ENCODE peak calls at places on chromosome 21, in seven cellular contexts. One of them, this sample, is unnamed.

GRCh38 chr21:42799516-42799915 is 79.8 kb downstream of the WDR4 start:
- DNase-seq in stimulated activated CD4-positive, alpha-beta T cell treated with anti-CD3 and anti-CD28 coated beads, Interleukin-4, amount 100 ng/mL, for 1 hour: no peak
- DNase-seq in skeletal muscle cell: no peak
- DNase-seq in memory B cell: no peak
- DNase-seq in NT2/D1: no peak
- DNase-seq in 8988T: no peak
- DNase-seq in BE2C: no peak
- DNase-seq in this sample: no peak

GRCh38 chr21:35291963-35292627 is 243.0 kb upstream of the RUNX1 start:
- DNase-seq in BE2C: no peak
- DNase-seq in NT2/D1: no peak
- DNase-seq in 8988T: no peak
- DNase-seq in skeletal muscle cell: peak; percentile 43
- DNase-seq in memory B cell: no peak
- DNase-seq in stimulated activated CD4-positive, alpha-beta T cell treated with anti-CD3 and anti-CD28 coated beads, Interleukin-4, amount 100 ng/mL, for 1 hour: no peak
- DNase-seq in this sample: no peak

GRCh38 chr21:43321111-43321510 is 105.8 kb downstream of the SIK1 start:
- DNase-seq in BE2C: no peak
- DNase-seq in stimulated activated CD4-positive, alpha-beta T cell treated with anti-CD3 and anti-CD28 coated beads, Interleukin-4, amount 100 ng/mL, for 1 hour: no peak
- DNase-seq in NT2/D1: no peak
- DNase-seq in 8988T: no peak
- DNase-seq in memory B cell: no peak
- DNase-seq in skeletal muscle cell: no peak
- DNase-seq in this sample: no peak

GRCh38 chr21:17444828-17445227 is 68.0 kb upstream of the CXADR start:
- DNase-seq in NT2/D1: no peak
- DNase-seq in memory B cell: no peak
- DNase-seq in 8988T: no peak
- DNase-seq in skeletal muscle cell: no peak
- DNase-seq in stimulated activated CD4-positive, alpha-beta T cell treated with anti-CD3 and anti-CD28 coated beads, Interleukin-4, amount 100 ng/mL, for 1 hour: no peak
- DNase-seq in BE2C: no peak
- DNase-seq in this sample: no peak

GRCh38 chr21:37207441-37208009 is 59.6 kb downstream of the VPS26C start:
- DNase-seq in skeletal muscle cell: no peak
- DNase-seq in stimulated activated CD4-positive, alpha-beta T cell treated with anti-CD3 and anti-CD28 coated beads, Interleukin-4, amount 100 ng/mL, for 1 hour: no peak
- DNase-seq in memory B cell: no peak
- DNase-seq in BE2C: peak; percentile 50
- DNase-seq in NT2/D1: no peak
- DNase-seq in 8988T: no peak
- DNase-seq in this sample: peak; percentile 50

GRCh38 chr21:36075171-36075570 is 5.3 kb downstream of the CBR1 start:
- DNase-seq in NT2/D1: no peak
- DNase-seq in memory B cell: no peak
- DNase-seq in skeletal muscle cell: no peak
- DNase-seq in 8988T: no peak
- DNase-seq in BE2C: no peak
- DNase-seq in stimulated activated CD4-positive, alpha-beta T cell treated with anti-CD3 and anti-CD28 coated beads, Interleukin-4, amount 100 ng/mL, for 1 hour: no peak
- DNase-seq in this sample: no peak

GRCh38 chr21:40829308-40829707 is 17.6 kb downstream of the DSCAM start:
- DNase-seq in skeletal muscle cell: no peak
- DNase-seq in 8988T: no peak
- DNase-seq in NT2/D1: no peak
- DNase-seq in BE2C: no peak
- DNase-seq in stimulated activated CD4-positive, alpha-beta T cell treated with anti-CD3 and anti-CD28 coated beads, Interleukin-4, amount 100 ng/mL, for 1 hour: no peak
- DNase-seq in memory B cell: no peak
- DNase-seq in this sample: no peak

GRCh38 chr21:41957991-41958766 is 4.4 kb upstream of the C2CD2 start:
- DNase-seq in 8988T: peak; percentile 63
- DNase-seq in BE2C: peak; percentile 73
- DNase-seq in NT2/D1: no peak
- DNase-seq in skeletal muscle cell: peak; percentile 91
- DNase-seq in memory B cell: no peak
- DNase-seq in stimulated activated CD4-positive, alpha-beta T cell treated with anti-CD3 and anti-CD28 coated beads, Interleukin-4, amount 100 ng/mL, for 1 hour: no peak
- DNase-seq in this sample: no peak

GRCh38 chr21:43345746-43346409 is 81.1 kb downstream of the SIK1 start:
- DNase-seq in BE2C: no peak
- DNase-seq in memory B cell: no peak
- DNase-seq in 8988T: no peak
- DNase-seq in skeletal muscle cell: peak; percentile 78
- DNase-seq in stimulated activated CD4-positive, alpha-beta T cell treated with anti-CD3 and anti-CD28 coated beads, Interleukin-4, amount 100 ng/mL, for 1 hour: no peak
- DNase-seq in NT2/D1: no peak
- DNase-seq in this sample: peak; percentile 19

GRCh38 chr21:43775795-43776430 is at the start of gene CSTB:
- DNase-seq in 8988T: peak; percentile 66
- DNase-seq in skeletal muscle cell: no peak
- DNase-seq in memory B cell: peak; percentile 66
- DNase-seq in stimulated activated CD4-positive, alpha-beta T cell treated with anti-CD3 and anti-CD28 coated beads, Interleukin-4, amount 100 ng/mL, for 1 hour: peak; percentile 83
- DNase-seq in BE2C: peak; percentile 94
- DNase-seq in NT2/D1: peak; percentile 70
- DNase-seq in this sample: peak; percentile 57

GRCh38 chr21:42441963-42442362 is 38.3 kb downstream of the UBASH3A start:
- DNase-seq in NT2/D1: no peak
- DNase-seq in skeletal muscle cell: no peak
- DNase-seq in stimulated activated CD4-positive, alpha-beta T cell treated with anti-CD3 and anti-CD28 coated beads, Interleukin-4, amount 100 ng/mL, for 1 hour: no peak
- DNase-seq in BE2C: no peak
- DNase-seq in 8988T: no peak
- DNase-seq in memory B cell: no peak
- DNase-seq in this sample: no peak

GRCh38 chr21:37700641-37701202 is 215.5 kb downstream of the KCNJ6 start:
- DNase-seq in NT2/D1: peak; percentile 92
- DNase-seq in memory B cell: no peak
- DNase-seq in BE2C: peak; percentile 87
- DNase-seq in skeletal muscle cell: peak; percentile 51
- DNase-seq in stimulated activated CD4-positive, alpha-beta T cell treated with anti-CD3 and anti-CD28 coated beads, Interleukin-4, amount 100 ng/mL, for 1 hour: no peak
- DNase-seq in 8988T: peak; percentile 38
- DNase-seq in this sample: peak; percentile 20

GRCh38 chr21:43741425-43742096 is 22.6 kb downstream of the PDXK start:
- DNase-seq in BE2C: peak; percentile 43
- DNase-seq in skeletal muscle cell: no peak
- DNase-seq in 8988T: no peak
- DNase-seq in NT2/D1: no peak
- DNase-seq in stimulated activated CD4-positive, alpha-beta T cell treated with anti-CD3 and anti-CD28 coated beads, Interleukin-4, amount 100 ng/mL, for 1 hour: no peak
- DNase-seq in memory B cell: no peak
- DNase-seq in this sample: no peak

This sample was measured in GF-D8.